ENCODE peak calls at places on chromosome 13, in six cellular contexts. One of them, this sample, is unnamed.
A peak's percentile ranks its signal among the peaks of the same experiment; 100 is the strongest.

GRCh38 chr13:39616087-39616694 is 13.2 kb upstream of the LHFPL6 start:
- DNase-seq in naive B cell: peak; percentile 40
- DNase-seq in BJ: no peak
- DNase-seq in NCI-H82: peak; percentile 94
- DNase-seq in CD4-positive, alpha-beta T cell: no peak
- DNase-seq in islet precursor cell: peak; percentile 70
- DNase-seq in this sample: no peak

GRCh38 chr13:32537580-32538233 is 888 bp downstream of the N4BP2L2 start:
- DNase-seq in naive B cell: no peak
- DNase-seq in BJ: no peak
- DNase-seq in NCI-H82: peak; percentile 60
- DNase-seq in CD4-positive, alpha-beta T cell: peak; percentile 8
- DNase-seq in islet precursor cell: peak; percentile 59
- DNase-seq in this sample: peak; percentile 23

GRCh38 chr13:66367356-66367755 is 862.8 kb downstream of the PCDH9 start:
- DNase-seq in naive B cell: no peak
- DNase-seq in BJ: no peak
- DNase-seq in NCI-H82: no peak
- DNase-seq in CD4-positive, alpha-beta T cell: no peak
- DNase-seq in islet precursor cell: no peak
- DNase-seq in this sample: no peak

GRCh38 chr13:23050126-23050525 is 130.7 kb upstream of the SGCG start:
- DNase-seq in naive B cell: no peak
- DNase-seq in BJ: no peak
- DNase-seq in NCI-H82: no peak
- DNase-seq in CD4-positive, alpha-beta T cell: no peak
- DNase-seq in islet precursor cell: no peak
- DNase-seq in this sample: no peak

GRCh38 chr13:63774133-63774532 is 2358.5 kb upstream of the PCDH20 start:
- DNase-seq in naive B cell: no peak
- DNase-seq in BJ: no peak
- DNase-seq in NCI-H82: no peak
- DNase-seq in CD4-positive, alpha-beta T cell: no peak
- DNase-seq in islet precursor cell: no peak
- DNase-seq in this sample: no peak

GRCh38 chr13:102729560-102730275 is 34.9 kb upstream of the METTL21C start:
- DNase-seq in naive B cell: no peak
- DNase-seq in BJ: no peak
- DNase-seq in NCI-H82: no peak
- DNase-seq in CD4-positive, alpha-beta T cell: no peak
- DNase-seq in islet precursor cell: no peak
- DNase-seq in this sample: no peak

GRCh38 chr13:52001120-52001731 is 10.0 kb downstream of the ATP7B start:
- DNase-seq in naive B cell: peak; percentile 36
- DNase-seq in BJ: no peak
- DNase-seq in NCI-H82: peak; percentile 84
- DNase-seq in CD4-positive, alpha-beta T cell: no peak
- DNase-seq in islet precursor cell: no peak
- DNase-seq in this sample: no peak

GRCh38 chr13:47480121-47480520 is 521.0 kb downstream of the SUCLA2 start:
- DNase-seq in naive B cell: no peak
- DNase-seq in BJ: peak; percentile 67
- DNase-seq in NCI-H82: no peak
- DNase-seq in CD4-positive, alpha-beta T cell: no peak
- DNase-seq in islet precursor cell: no peak
- DNase-seq in this sample: no peak

GRCh38 chr13:49993666-49994065 is 3.2 kb upstream of the TRIM13 start:
- DNase-seq in naive B cell: no peak
- DNase-seq in BJ: no peak
- DNase-seq in NCI-H82: no peak
- DNase-seq in CD4-positive, alpha-beta T cell: no peak
- DNase-seq in islet precursor cell: no peak
- DNase-seq in this sample: no peak

GRCh38 chr13:49086711-49087110 is 111.0 kb downstream of the FNDC3A start:
- DNase-seq in naive B cell: no peak
- DNase-seq in BJ: no peak
- DNase-seq in NCI-H82: no peak
- DNase-seq in CD4-positive, alpha-beta T cell: no peak
- DNase-seq in islet precursor cell: no peak
- DNase-seq in this sample: no peak

GRCh38 chr13:99658266-99658991 is 157.2 kb downstream of the TM9SF2 start:
- DNase-seq in naive B cell: peak; percentile 23
- DNase-seq in BJ: no peak
- DNase-seq in NCI-H82: peak; percentile 69
- DNase-seq in CD4-positive, alpha-beta T cell: peak; percentile 57
- DNase-seq in islet precursor cell: peak; percentile 78
- DNase-seq in this sample: peak; percentile 39

GRCh38 chr13:43085545-43085944 is 62.2 kb downstream of the DNAJC15 start:
- DNase-seq in naive B cell: no peak
- DNase-seq in BJ: no peak
- DNase-seq in NCI-H82: peak; percentile 81
- DNase-seq in CD4-positive, alpha-beta T cell: no peak
- DNase-seq in islet precursor cell: no peak
- DNase-seq in this sample: no peak

GRCh38 chr13:49307365-49307764 is 59.6 kb downstream of the CDADC1 start:
- DNase-seq in naive B cell: no peak
- DNase-seq in BJ: no peak
- DNase-seq in NCI-H82: no peak
- DNase-seq in CD4-positive, alpha-beta T cell: no peak
- DNase-seq in islet precursor cell: no peak
- DNase-seq in this sample: no peak

GRCh38 chr13:67267136-67267535 is 37.0 kb upstream of the PCDH9 start:
- DNase-seq in naive B cell: no peak
- DNase-seq in BJ: no peak
- DNase-seq in NCI-H82: no peak
- DNase-seq in CD4-positive, alpha-beta T cell: no peak
- DNase-seq in islet precursor cell: no peak
- DNase-seq in this sample: no peak

GRCh38 chr13:114077938-114078335 is 54.5 kb downstream of the RASA3 start:
- DNase-seq in naive B cell: no peak
- DNase-seq in BJ: no peak
- DNase-seq in NCI-H82: no peak
- DNase-seq in CD4-positive, alpha-beta T cell: no peak
- DNase-seq in islet precursor cell: no peak
- DNase-seq in this sample: peak; percentile 43

GRCh38 chr13:89968468-89968867 is 1379.0 kb upstream of the MIR17HG start:
- DNase-seq in naive B cell: no peak
- DNase-seq in BJ: no peak
- DNase-seq in NCI-H82: no peak
- DNase-seq in CD4-positive, alpha-beta T cell: no peak
- DNase-seq in islet precursor cell: no peak
- DNase-seq in this sample: no peak

GRCh38 chr13:32940601-32941000 is 75.6 kb upstream of the KL start:
- DNase-seq in naive B cell: no peak
- DNase-seq in BJ: no peak
- DNase-seq in NCI-H82: peak; percentile 55
- DNase-seq in CD4-positive, alpha-beta T cell: no peak
- DNase-seq in islet precursor cell: no peak
- DNase-seq in this sample: no peak

GRCh38 chr13:86918682-86919081 is 752.5 kb upstream of the SLITRK5 start:
- DNase-seq in naive B cell: no peak
- DNase-seq in BJ: no peak
- DNase-seq in NCI-H82: peak; percentile 30
- DNase-seq in CD4-positive, alpha-beta T cell: no peak
- DNase-seq in islet precursor cell: no peak
- DNase-seq in this sample: no peak

GRCh38 chr13:103884139-103884723 is 818.0 kb upstream of the SLC10A2 start:
- DNase-seq in naive B cell: no peak
- DNase-seq in BJ: no peak
- DNase-seq in NCI-H82: no peak
- DNase-seq in CD4-positive, alpha-beta T cell: no peak
- DNase-seq in islet precursor cell: no peak
- DNase-seq in this sample: no peak

GRCh38 chr13:31045621-31046081 is 113.2 kb downstream of the TEX26 start:
- DNase-seq in naive B cell: no peak
- DNase-seq in BJ: peak; percentile 85
- DNase-seq in NCI-H82: no peak
- DNase-seq in CD4-positive, alpha-beta T cell: peak; percentile 70
- DNase-seq in islet precursor cell: peak; percentile 96
- DNase-seq in this sample: no peak

GRCh38 chr13:105272660-105273631 is 1262.5 kb downstream of the EFNB2 start:
- DNase-seq in naive B cell: no peak
- DNase-seq in BJ: no peak
- DNase-seq in NCI-H82: peak; percentile 61
- DNase-seq in CD4-positive, alpha-beta T cell: no peak
- DNase-seq in islet precursor cell: peak; percentile 58
- DNase-seq in this sample: no peak

GRCh38 chr13:108859202-108860012 is 230.0 kb downstream of the MYO16 start:
- DNase-seq in naive B cell: no peak
- DNase-seq in BJ: peak; percentile 97
- DNase-seq in NCI-H82: peak; percentile 91
- DNase-seq in CD4-positive, alpha-beta T cell: no peak
- DNase-seq in islet precursor cell: peak; percentile 78
- DNase-seq in this sample: no peak

GRCh38 chr13:24693862-24694471 is 13.8 kb downstream of the ATP12A start:
- DNase-seq in naive B cell: no peak
- DNase-seq in BJ: no peak
- DNase-seq in NCI-H82: peak; percentile 95
- DNase-seq in CD4-positive, alpha-beta T cell: no peak
- DNase-seq in islet precursor cell: peak; percentile 80
- DNase-seq in this sample: no peak

GRCh38 chr13:28022848-28023518 is 34.5 kb upstream of the URAD start:
- DNase-seq in naive B cell: no peak
- DNase-seq in BJ: no peak
- DNase-seq in NCI-H82: no peak
- DNase-seq in CD4-positive, alpha-beta T cell: no peak
- DNase-seq in islet precursor cell: peak; percentile 58
- DNase-seq in this sample: no peak

GRCh38 chr13:87661471-87661870 is 9.7 kb upstream of the SLITRK5 start:
- DNase-seq in naive B cell: no peak
- DNase-seq in BJ: no peak
- DNase-seq in NCI-H82: peak; percentile 44
- DNase-seq in CD4-positive, alpha-beta T cell: no peak
- DNase-seq in islet precursor cell: no peak
- DNase-seq in this sample: no peak

GRCh38 chr13:93293716-93294115 is 67.1 kb downstream of the GPC6 start:
- DNase-seq in naive B cell: no peak
- DNase-seq in BJ: no peak
- DNase-seq in NCI-H82: no peak
- DNase-seq in CD4-positive, alpha-beta T cell: no peak
- DNase-seq in islet precursor cell: no peak
- DNase-seq in this sample: no peak

GRCh38 chr13:80979035-80979641 is 638.2 kb upstream of the SPRY2 start:
- DNase-seq in naive B cell: peak; percentile 9
- DNase-seq in BJ: peak; percentile 1
- DNase-seq in NCI-H82: peak; percentile 85
- DNase-seq in CD4-positive, alpha-beta T cell: no peak
- DNase-seq in islet precursor cell: peak; percentile 65
- DNase-seq in this sample: no peak

GRCh38 chr13:112182831-112183543 is 116.0 kb downstream of the SOX1 start:
- DNase-seq in naive B cell: no peak
- DNase-seq in BJ: no peak
- DNase-seq in NCI-H82: no peak
- DNase-seq in CD4-positive, alpha-beta T cell: no peak
- DNase-seq in islet precursor cell: peak; percentile 45
- DNase-seq in this sample: no peak

GRCh38 chr13:109704771-109705628 is 81.4 kb downstream of the IRS2 start:
- DNase-seq in naive B cell: peak; percentile 18
- DNase-seq in BJ: no peak
- DNase-seq in NCI-H82: no peak
- DNase-seq in CD4-positive, alpha-beta T cell: no peak
- DNase-seq in islet precursor cell: no peak
- DNase-seq in this sample: no peak

GRCh38 chr13:23357349-23357748 is 76.2 kb downstream of the SACS start:
- DNase-seq in naive B cell: no peak
- DNase-seq in BJ: no peak
- DNase-seq in NCI-H82: no peak
- DNase-seq in CD4-positive, alpha-beta T cell: no peak
- DNase-seq in islet precursor cell: no peak
- DNase-seq in this sample: no peak

GRCh38 chr13:85419611-85420010 is 379.6 kb downstream of the SLITRK6 start:
- DNase-seq in naive B cell: no peak
- DNase-seq in BJ: no peak
- DNase-seq in NCI-H82: no peak
- DNase-seq in CD4-positive, alpha-beta T cell: no peak
- DNase-seq in islet precursor cell: no peak
- DNase-seq in this sample: no peak

GRCh38 chr13:28379371-28380083 is 115.4 kb downstream of the FLT1 start:
- DNase-seq in naive B cell: no peak
- DNase-seq in BJ: no peak
- DNase-seq in NCI-H82: no peak
- DNase-seq in CD4-positive, alpha-beta T cell: no peak
- DNase-seq in islet precursor cell: no peak
- DNase-seq in this sample: no peak

GRCh38 chr13:99342723-99343315 is 35.6 kb upstream of the GPR183 start:
- DNase-seq in naive B cell: no peak
- DNase-seq in BJ: no peak
- DNase-seq in NCI-H82: no peak
- DNase-seq in CD4-positive, alpha-beta T cell: no peak
- DNase-seq in islet precursor cell: no peak
- DNase-seq in this sample: no peak

GRCh38 chr13:55341891-55342290 is 1798.8 kb upstream of the PRR20A start:
- DNase-seq in naive B cell: no peak
- DNase-seq in BJ: no peak
- DNase-seq in NCI-H82: no peak
- DNase-seq in CD4-positive, alpha-beta T cell: no peak
- DNase-seq in islet precursor cell: no peak
- DNase-seq in this sample: no peak

GRCh38 chr13:53821632-53822031 is 793.0 kb downstream of the OLFM4 start:
- DNase-seq in naive B cell: no peak
- DNase-seq in BJ: no peak
- DNase-seq in NCI-H82: no peak
- DNase-seq in CD4-positive, alpha-beta T cell: no peak
- DNase-seq in islet precursor cell: no peak
- DNase-seq in this sample: peak; percentile 4

GRCh38 chr13:25901460-25902376 is 150.1 kb downstream of the SHISA2 start:
- DNase-seq in naive B cell: peak; percentile 23
- DNase-seq in BJ: no peak
- DNase-seq in NCI-H82: peak; percentile 17
- DNase-seq in CD4-positive, alpha-beta T cell: no peak
- DNase-seq in islet precursor cell: no peak
- DNase-seq in this sample: no peak

GRCh38 chr13:33571618-33572017 is 246.3 kb upstream of the RFC3 start:
- DNase-seq in naive B cell: no peak
- DNase-seq in BJ: no peak
- DNase-seq in NCI-H82: no peak
- DNase-seq in CD4-positive, alpha-beta T cell: no peak
- DNase-seq in islet precursor cell: no peak
- DNase-seq in this sample: no peak

This sample was measured in amygdala.